ENCODE peak calls at places on chromosomes 3 and 15, in seven cellular contexts. One of them, this sample, is unnamed.

GRCh38 chr3:2511356-2511755 is 412.7 kb downstream of the CNTN4 start:
- DNase-seq in IMR-90: no peak
- DNase-seq in neural progenitor cell: peak; percentile 41
- DNase-seq in DND-41: no peak
- DNase-seq in Karpas-422: no peak
- DNase-seq in hepatocyte: no peak
- DNase-seq in HCT116: no peak
- DNase-seq in this sample: no peak

GRCh38 chr15:70096215-70096974 is 1.3 kb downstream of the TLE3 start:
- DNase-seq in IMR-90: peak; percentile 56
- DNase-seq in neural progenitor cell: no peak
- DNase-seq in DND-41: peak; percentile 60
- DNase-seq in Karpas-422: peak; percentile 69
- DNase-seq in hepatocyte: peak; percentile 80
- DNase-seq in HCT116: no peak
- DNase-seq in this sample: no peak

GRCh38 chr3:43180027-43180426 is 74.1 kb upstream of the POMGNT2 start:
- DNase-seq in IMR-90: peak; percentile 96
- DNase-seq in neural progenitor cell: no peak
- DNase-seq in DND-41: peak; percentile 27
- DNase-seq in Karpas-422: no peak
- DNase-seq in hepatocyte: peak; percentile 44
- DNase-seq in HCT116: no peak
- DNase-seq in this sample: peak; percentile 88

GRCh38 chr3:171526869-171527268 is 66.7 kb upstream of the TNIK start:
- DNase-seq in IMR-90: peak; percentile 87
- DNase-seq in neural progenitor cell: no peak
- DNase-seq in DND-41: no peak
- DNase-seq in Karpas-422: no peak
- DNase-seq in hepatocyte: no peak
- DNase-seq in HCT116: no peak
- DNase-seq in this sample: no peak

GRCh38 chr15:79872358-79873017 is 24.3 kb downstream of the MTHFS start:
- DNase-seq in IMR-90: peak; percentile 43
- DNase-seq in neural progenitor cell: no peak
- DNase-seq in DND-41: no peak
- DNase-seq in Karpas-422: no peak
- DNase-seq in hepatocyte: no peak
- DNase-seq in HCT116: no peak
- DNase-seq in this sample: no peak

GRCh38 chr3:45337839-45338470 is 50.4 kb upstream of the LARS2 start:
- DNase-seq in IMR-90: no peak
- DNase-seq in neural progenitor cell: no peak
- DNase-seq in DND-41: no peak
- DNase-seq in Karpas-422: no peak
- DNase-seq in hepatocyte: no peak
- DNase-seq in HCT116: no peak
- DNase-seq in this sample: no peak

GRCh38 chr3:81931852-81932251 is 170.4 kb upstream of the GBE1 start:
- DNase-seq in IMR-90: no peak
- DNase-seq in neural progenitor cell: no peak
- DNase-seq in DND-41: peak; percentile 45
- DNase-seq in Karpas-422: no peak
- DNase-seq in hepatocyte: no peak
- DNase-seq in HCT116: no peak
- DNase-seq in this sample: no peak

GRCh38 chr15:89177633-89178306 is 43.6 kb downstream of the RLBP1 start:
- DNase-seq in IMR-90: peak; percentile 83
- DNase-seq in neural progenitor cell: peak; percentile 76
- DNase-seq in DND-41: peak; percentile 53
- DNase-seq in Karpas-422: peak; percentile 89
- DNase-seq in hepatocyte: peak; percentile 81
- DNase-seq in HCT116: peak; percentile 52
- DNase-seq in this sample: no peak

GRCh38 chr3:158768361-158768787 is 33.5 kb upstream of the MFSD1 start:
- DNase-seq in IMR-90: peak; percentile 78
- DNase-seq in neural progenitor cell: peak; percentile 74
- DNase-seq in DND-41: no peak
- DNase-seq in Karpas-422: no peak
- DNase-seq in hepatocyte: peak; percentile 49
- DNase-seq in HCT116: no peak
- DNase-seq in this sample: no peak

GRCh38 chr15:95499397-95499796 is 831.1 kb upstream of the NR2F2 start:
- DNase-seq in IMR-90: no peak
- DNase-seq in neural progenitor cell: no peak
- DNase-seq in DND-41: no peak
- DNase-seq in Karpas-422: no peak
- DNase-seq in hepatocyte: no peak
- DNase-seq in HCT116: no peak
- DNase-seq in this sample: no peak

GRCh38 chr3:162428192-162428591 is 931.6 kb downstream of the OTOL1 start:
- DNase-seq in IMR-90: no peak
- DNase-seq in neural progenitor cell: no peak
- DNase-seq in DND-41: no peak
- DNase-seq in Karpas-422: no peak
- DNase-seq in hepatocyte: no peak
- DNase-seq in HCT116: no peak
- DNase-seq in this sample: no peak

DNA sequence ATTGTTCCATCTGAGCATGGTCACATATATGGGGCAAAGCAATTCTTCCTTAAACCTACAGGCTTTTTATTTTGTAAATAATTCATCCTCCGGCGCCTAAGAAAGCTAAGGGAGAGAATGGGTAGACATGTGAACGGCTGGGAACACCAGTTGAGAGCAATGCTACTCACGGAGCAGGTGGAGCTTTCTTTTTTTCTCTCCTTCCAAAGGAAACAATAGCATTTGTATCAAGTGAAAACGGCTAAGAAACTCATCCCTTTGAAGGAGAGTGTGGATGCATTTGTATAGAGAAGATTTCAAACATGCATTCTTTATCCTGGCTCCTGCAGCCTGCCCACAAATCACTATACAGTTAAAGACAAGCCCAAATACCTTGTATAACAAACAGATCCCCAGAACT is 637.8 kb downstream of the MAGI1 start:
- DNase-seq in IMR-90: no peak
- DNase-seq in neural progenitor cell: peak; percentile 63
- DNase-seq in DND-41: no peak
- DNase-seq in Karpas-422: no peak
- DNase-seq in hepatocyte: no peak
- DNase-seq in HCT116: no peak
- DNase-seq in this sample: no peak
- H3K4me3 ChIP-seq in IMR-90: no peak overlapping the region
- H3K4me3 ChIP-seq in neural progenitor cell: peak overlapping the region; percentile 42
- H3K4me3 ChIP-seq in DND-41: no peak overlapping the region
- H3K4me3 ChIP-seq in Karpas-422: no peak overlapping the region
- H3K4me3 ChIP-seq in hepatocyte: no peak overlapping the region
- H3K4me3 ChIP-seq in HCT116: no peak overlapping the region
- H3K4me3 ChIP-seq in this sample: no peak overlapping the region

DNA sequence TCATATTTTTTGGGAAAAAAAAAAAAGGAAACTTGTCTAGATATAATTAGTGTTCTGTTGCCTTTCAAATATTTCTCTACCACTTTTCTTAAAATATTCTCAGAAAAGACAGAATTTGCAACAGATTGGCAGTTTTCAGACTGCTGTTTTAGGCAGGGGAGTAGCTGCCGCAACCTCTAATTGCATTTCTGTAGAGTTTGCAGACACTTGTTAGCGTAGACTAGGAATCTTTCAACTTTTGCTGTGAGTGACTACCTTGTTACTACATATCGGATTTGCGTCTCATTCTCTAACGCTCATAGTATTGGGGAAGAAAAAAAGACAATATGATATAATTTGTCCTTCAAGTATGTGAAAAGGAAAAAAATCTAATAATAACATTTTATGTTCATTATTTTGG is 10.7 kb downstream of the TGFBR2 start:
- DNase-seq in IMR-90: no peak
- DNase-seq in neural progenitor cell: no peak
- DNase-seq in DND-41: no peak
- DNase-seq in Karpas-422: no peak
- DNase-seq in hepatocyte: no peak
- DNase-seq in HCT116: no peak
- DNase-seq in this sample: no peak
- H4K20me1 ChIP-seq in IMR-90: peaks cover 25% of the 10 kb centered on the region
- H4K20me1 ChIP-seq in neural progenitor cell: no peaks in the 10 kb centered on the region
- H4K20me1 ChIP-seq in DND-41: peaks cover 37% of the 10 kb centered on the region
- H4K20me1 ChIP-seq in Karpas-422: no peaks in the 10 kb centered on the region
- H4K20me1 ChIP-seq in hepatocyte: peaks cover 32% of the 10 kb centered on the region
- H4K20me1 ChIP-seq in HCT116: peaks cover 7% of the 10 kb centered on the region
- H4K20me1 ChIP-seq in this sample: peaks cover 38% of the 10 kb centered on the region

DNA sequence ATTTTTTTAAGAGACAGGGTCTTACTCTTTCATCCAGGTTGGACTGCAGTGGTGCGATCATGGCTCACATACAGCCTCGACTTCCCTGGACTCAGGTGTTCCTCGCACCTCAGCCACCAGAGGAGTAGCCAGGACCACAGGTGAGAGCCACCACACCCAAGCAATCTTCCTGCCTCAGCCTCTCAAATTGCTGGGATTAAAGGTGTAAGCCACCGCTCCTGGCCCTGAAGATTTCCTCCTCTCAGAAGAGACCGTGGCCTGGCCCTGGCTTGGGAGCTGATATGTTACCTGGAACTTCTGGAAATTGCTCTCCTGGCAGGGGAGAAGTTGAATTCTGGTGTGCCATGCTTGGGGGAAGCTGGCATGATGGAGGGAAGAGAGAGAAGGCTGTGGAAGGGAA is 36.2 kb downstream of the PPCDC start:
- DNase-seq in IMR-90: no peak
- DNase-seq in neural progenitor cell: no peak
- DNase-seq in DND-41: no peak
- DNase-seq in Karpas-422: no peak
- DNase-seq in hepatocyte: no peak
- DNase-seq in HCT116: no peak
- DNase-seq in this sample: no peak
- H3K4me3 ChIP-seq in IMR-90: no peak overlapping the region
- H3K4me3 ChIP-seq in neural progenitor cell: no peak overlapping the region
- H3K4me3 ChIP-seq in DND-41: no peak overlapping the region
- H3K4me3 ChIP-seq in Karpas-422: no peak overlapping the region
- H3K4me3 ChIP-seq in hepatocyte: no peak overlapping the region
- H3K4me3 ChIP-seq in HCT116: no peak overlapping the region
- H3K4me3 ChIP-seq in this sample: no peak overlapping the region

DNA sequence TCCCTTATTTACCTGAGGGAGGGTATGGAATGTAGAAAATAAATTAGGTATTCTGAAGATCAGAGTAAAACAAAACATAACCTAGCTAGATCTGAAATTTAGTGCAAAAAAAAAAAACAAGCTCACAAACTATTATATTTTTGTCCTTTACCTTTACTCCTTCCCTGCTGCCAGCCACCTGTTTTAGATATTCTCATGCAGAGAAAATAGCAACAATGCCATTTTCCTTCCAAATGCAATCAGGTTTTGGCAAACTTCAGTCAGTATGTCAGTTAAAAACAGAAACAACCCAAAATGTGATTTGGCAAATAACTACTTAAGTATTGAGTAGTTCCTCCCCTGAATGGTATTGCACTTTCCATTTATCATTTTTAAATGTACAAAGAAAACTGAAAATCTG is 35.8 kb downstream of the PEAK1 start:
- DNase-seq in IMR-90: no peak
- DNase-seq in neural progenitor cell: no peak
- DNase-seq in DND-41: no peak
- DNase-seq in Karpas-422: no peak
- DNase-seq in hepatocyte: no peak
- DNase-seq in HCT116: no peak
- DNase-seq in this sample: no peak
- H4K20me1 ChIP-seq in IMR-90: peaks cover 88% of the 10 kb centered on the region
- H4K20me1 ChIP-seq in neural progenitor cell: no peaks in the 10 kb centered on the region
- H4K20me1 ChIP-seq in DND-41: no peaks in the 10 kb centered on the region
- H4K20me1 ChIP-seq in Karpas-422: no peaks in the 10 kb centered on the region
- H4K20me1 ChIP-seq in hepatocyte: peaks cover 42% of the 10 kb centered on the region
- H4K20me1 ChIP-seq in HCT116: no peaks in the 10 kb centered on the region
- H4K20me1 ChIP-seq in this sample: no peaks in the 10 kb centered on the region

GRCh38 chr3:47567149-47567548 is 11.5 kb downstream of the CSPG5 start:
- DNase-seq in IMR-90: no peak
- DNase-seq in neural progenitor cell: no peak
- DNase-seq in DND-41: no peak
- DNase-seq in Karpas-422: no peak
- DNase-seq in hepatocyte: no peak
- DNase-seq in HCT116: no peak
- DNase-seq in this sample: no peak

GRCh38 chr3:47571391-47572165 is 7.1 kb downstream of the CSPG5 start:
- DNase-seq in IMR-90: no peak
- DNase-seq in neural progenitor cell: peak; percentile 61
- DNase-seq in DND-41: no peak
- DNase-seq in Karpas-422: no peak
- DNase-seq in hepatocyte: no peak
- DNase-seq in HCT116: no peak
- DNase-seq in this sample: no peak

GRCh38 chr3:47568901-47569300 is 9.8 kb downstream of the CSPG5 start:
- DNase-seq in IMR-90: no peak
- DNase-seq in neural progenitor cell: no peak
- DNase-seq in DND-41: no peak
- DNase-seq in Karpas-422: no peak
- DNase-seq in hepatocyte: no peak
- DNase-seq in HCT116: no peak
- DNase-seq in this sample: no peak

GRCh38 chr3:47566667-47567066 is 12.0 kb downstream of the CSPG5 start:
- DNase-seq in IMR-90: no peak
- DNase-seq in neural progenitor cell: no peak
- DNase-seq in DND-41: no peak
- DNase-seq in Karpas-422: no peak
- DNase-seq in hepatocyte: no peak
- DNase-seq in HCT116: no peak
- DNase-seq in this sample: no peak

DNA sequence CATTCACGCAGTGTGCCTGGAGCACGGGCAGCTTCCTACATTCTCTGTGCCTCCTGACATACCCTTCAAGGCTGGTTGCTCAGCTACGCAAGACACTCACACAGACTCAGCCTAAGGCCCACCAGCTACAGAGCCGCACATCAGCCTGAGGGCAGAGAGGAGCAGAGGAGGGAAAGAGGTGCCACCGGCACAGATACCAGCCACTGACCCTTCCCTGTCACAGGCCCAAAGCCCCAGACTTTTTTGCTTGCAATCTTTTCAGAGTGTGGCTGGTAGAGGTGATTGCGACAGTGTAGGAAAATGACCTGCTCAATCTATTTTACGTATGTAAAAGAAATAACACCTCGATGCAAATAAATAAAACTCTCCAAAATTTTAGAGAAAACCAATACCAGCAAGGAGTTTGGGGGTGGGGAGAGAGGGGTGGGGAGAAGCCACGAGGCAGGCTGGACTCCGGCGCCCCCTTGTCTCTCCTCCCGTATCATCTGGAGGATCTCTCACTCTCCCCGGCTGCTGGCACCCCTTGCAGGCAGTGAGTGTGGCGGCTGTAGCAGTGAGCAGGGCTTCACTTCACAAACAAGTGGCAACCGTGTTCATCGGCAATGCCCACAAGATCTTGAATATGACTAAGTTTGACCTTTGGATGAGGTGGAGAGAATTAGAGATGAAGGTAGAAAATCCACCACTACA is 12.7 kb downstream of the CSPG5 start:
- DNase-seq in IMR-90: no peak
- DNase-seq in neural progenitor cell: no peak
- DNase-seq in DND-41: no peak
- DNase-seq in Karpas-422: no peak
- DNase-seq in hepatocyte: no peak
- DNase-seq in HCT116: no peak
- DNase-seq in this sample: no peak
- H3K4me3 ChIP-seq in IMR-90: no peak overlapping the region
- H3K4me3 ChIP-seq in neural progenitor cell: no peak overlapping the region
- H3K4me3 ChIP-seq in DND-41: no peak overlapping the region
- H3K4me3 ChIP-seq in Karpas-422: no peak overlapping the region
- H3K4me3 ChIP-seq in hepatocyte: no peak overlapping the region
- H3K4me3 ChIP-seq in HCT116: no peak overlapping the region
- H3K4me3 ChIP-seq in this sample: no peak overlapping the region

GRCh38 chr3:116077059-116077458 is 368.2 kb downstream of the LSAMP start:
- DNase-seq in IMR-90: no peak
- DNase-seq in neural progenitor cell: no peak
- DNase-seq in DND-41: no peak
- DNase-seq in Karpas-422: no peak
- DNase-seq in hepatocyte: no peak
- DNase-seq in HCT116: no peak
- DNase-seq in this sample: no peak
- H4K20me1 ChIP-seq in IMR-90: no peaks in the 10 kb centered on the region
- H4K20me1 ChIP-seq in neural progenitor cell: no peaks in the 10 kb centered on the region
- H4K20me1 ChIP-seq in DND-41: no peaks in the 10 kb centered on the region
- H4K20me1 ChIP-seq in Karpas-422: no peaks in the 10 kb centered on the region
- H4K20me1 ChIP-seq in hepatocyte: no peaks in the 10 kb centered on the region
- H4K20me1 ChIP-seq in HCT116: no peaks in the 10 kb centered on the region
- H4K20me1 ChIP-seq in this sample: no peaks in the 10 kb centered on the region

This sample was measured in keratinocyte.